ENCODE peak calls at places on chromosomes 16 and 17, in ten cellular contexts. K is mesenchymal stem cell; N is Caco-2; O is fibroblast of lung; D is upper lobe of left lung; C is cardiac muscle cell; T is tibial artery; M is prostate gland; Q is aorta; A is CD4-positive, alpha-beta memory T cell. B is an unnamed sample. For H3K4me1, the result is how much of the 10 kb centered on the place peaks cover.

GRCh38 chr17:75065562-75066151 is 18.6 kb downstream of the KCTD2 start:
- DNase-seq in K (peak), N (no peak), O (peak), D (no peak), C (no peak), T (no peak), M (no peak), Q (no peak), A (no peak), B (no peak)

GRCh38 chr17:40582328-40582901 is 17.1 kb upstream of the CCR7 start:
- DNase-seq in K (no peak), N (no peak), O (no peak), D (peak), C (no peak), T (no peak), M (peak), Q (peak), A (peak), B (no peak)

GRCh38 chr16:17101646-17102045 is 369.1 kb downstream of the XYLT1 start:
- DNase-seq in K (no peak), N (peak), O (peak), D (no peak), C (no peak), T (no peak), M (no peak), Q (no peak), A (no peak), B (no peak)

GRCh38 chr17:67532326-67532871 is 155.3 kb downstream of the PITPNC1 start:
- DNase-seq in K (no peak), N (no peak), O (no peak), D (no peak), C (no peak), T (no peak), M (peak), Q (no peak), A (no peak), B (no peak)

GRCh38 chr17:78988152-78988551 is 8.4 kb upstream of the LGALS3BP start:
- DNase-seq in K (no peak), N (no peak), O (no peak), D (no peak), C (peak), T (no peak), M (no peak), Q (no peak), A (no peak), B (no peak)

GRCh38 chr17:34275881-34276280 is 5.9 kb downstream of the CCL7 start:
- DNase-seq in K (peak), N (no peak), O (peak), D (no peak), C (peak), T (no peak), M (no peak), Q (no peak), A (no peak), B (peak)

GRCh38 chr17:17152385-17152784 is 53.7 kb downstream of the PLD6 start:
- DNase-seq in K (no peak), N (no peak), O (peak), D (no peak), C (peak), T (no peak), M (no peak), Q (no peak), A (no peak), B (peak)

GRCh38 chr16:85556456-85557082 is 56.6 kb upstream of the GSE1 start:
- DNase-seq in K (peak), N (peak), O (peak), D (peak), C (peak), T (peak), M (peak), Q (peak), A (peak), B (peak)

GRCh38 chr16:75494696-75495601 is at the start of gene CHST6:
- DNase-seq in K (peak), N (peak), O (peak), D (peak), C (peak), T (no peak), M (no peak), Q (peak), A (no peak), B (peak)

GRCh38 chr17:66627985-66628384 is 206.9 kb upstream of the CACNG5 start:
- DNase-seq in K (no peak), N (no peak), O (peak), D (no peak), C (peak), T (no peak), M (no peak), Q (no peak), A (no peak), B (no peak)

GRCh38 chr17:32882734-32883133 is 5.8 kb upstream of the MYO1D start:
- DNase-seq in K (peak), N (no peak), O (peak), D (no peak), C (no peak), T (no peak), M (no peak), Q (no peak), A (no peak), B (no peak)

DNA sequence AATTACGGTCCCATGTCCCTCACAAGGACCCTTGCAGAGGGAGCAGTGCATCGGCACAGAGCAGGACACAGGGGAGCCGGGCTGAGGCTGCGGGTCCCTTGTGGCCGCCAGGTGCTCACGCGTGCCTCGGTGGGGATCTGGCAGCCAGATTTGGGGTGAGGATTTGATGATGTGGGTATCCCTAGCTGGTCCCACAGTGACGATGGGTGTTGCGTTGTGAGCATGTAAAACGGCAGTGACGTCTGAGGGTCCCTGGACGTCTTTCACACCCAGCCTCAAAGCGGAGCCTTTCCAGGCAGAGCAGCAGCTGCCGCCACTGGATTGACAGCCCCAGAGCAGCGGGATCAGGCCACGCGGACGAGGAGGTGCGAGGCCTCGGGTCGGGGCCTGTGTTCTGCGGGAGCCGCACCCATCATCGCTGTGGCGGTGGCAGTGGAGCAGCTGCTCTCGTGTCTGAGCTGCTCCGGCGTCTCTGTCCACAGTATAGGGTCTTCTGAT is 54.6 kb downstream of the WDR45B start:
- DNase-seq in K (no peak), N (no peak), O (no peak), D (peak), C (peak), T (no peak), M (no peak), Q (no peak), A (no peak), B (no peak)
- H3K4me1 ChIP-seq in K (under half), N (under half), O (under half), D (under half), C (under half), T (under half), M (under half), Q (under half), A (under half), B (under half)

DNA sequence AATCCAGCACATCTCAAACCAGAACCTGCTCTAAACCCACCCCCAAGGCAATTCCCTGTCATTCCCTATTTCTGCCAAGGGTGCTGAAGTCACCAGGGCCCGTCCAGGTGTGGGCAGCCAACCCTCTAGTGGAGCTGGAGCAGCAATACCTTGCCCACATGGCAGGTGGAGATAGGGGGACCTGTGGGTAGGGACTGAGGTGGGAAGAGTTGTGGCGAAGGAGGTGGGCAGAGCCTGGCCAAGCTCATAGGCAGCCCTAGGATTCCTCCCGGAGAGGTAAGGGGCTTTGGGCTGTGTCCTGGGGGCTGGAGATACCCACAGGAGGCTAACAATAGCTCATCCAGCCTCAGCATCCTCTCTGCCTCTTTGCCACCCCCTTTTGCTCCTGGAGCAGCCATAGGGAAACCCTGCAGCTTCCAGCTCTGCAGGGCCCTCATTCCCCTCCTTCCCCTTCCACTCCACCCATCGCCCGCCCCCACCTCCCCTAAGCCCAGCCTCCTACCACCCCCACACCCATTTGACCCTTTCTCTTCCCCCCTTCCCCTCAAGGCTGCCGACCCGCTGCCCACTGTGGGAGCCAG is 30.4 kb upstream of the CRHR1 start:
- DNase-seq in K (no peak), N (no peak), O (no peak), D (peak), C (no peak), T (no peak), M (no peak), Q (no peak), A (no peak), B (no peak)
- H3K4me1 ChIP-seq in K (under half), N (under half), O (under half), D (under half), C (under half), T (under half), M (under half), Q (under half), A (under half), B (under half)

GRCh38 chr16:73017321-73017720 is 30.6 kb downstream of the ZFHX3 start:
- DNase-seq in K (no peak), N (no peak), O (no peak), D (no peak), C (no peak), T (no peak), M (no peak), Q (no peak), A (no peak), B (no peak)

GRCh38 chr16:73015612-73016487 is 32.1 kb downstream of the ZFHX3 start:
- DNase-seq in K (no peak), N (no peak), O (no peak), D (peak), C (no peak), T (no peak), M (peak), Q (peak), A (no peak), B (no peak)

GRCh38 chr16:73018796-73019455 is 29.0 kb downstream of the ZFHX3 start:
- DNase-seq in K (no peak), N (no peak), O (no peak), D (peak), C (no peak), T (no peak), M (no peak), Q (no peak), A (no peak), B (no peak)

GRCh38 chr16:73014768-73015167 is 33.2 kb downstream of the ZFHX3 start:
- DNase-seq in K (no peak), N (no peak), O (no peak), D (no peak), C (no peak), T (no peak), M (no peak), Q (no peak), A (no peak), B (no peak)

GRCh38 chr16:73016488-73016830 is 31.5 kb downstream of the ZFHX3 start:
- DNase-seq in K (no peak), N (no peak), O (no peak), D (no peak), C (no peak), T (no peak), M (no peak), Q (no peak), A (no peak), B (no peak)
- H3K4me1 ChIP-seq in K (under half), N (under half), O (under half), D (under half), C (under half), T (half or more), M (under half), Q (under half), A (under half), B (under half)

DNA sequence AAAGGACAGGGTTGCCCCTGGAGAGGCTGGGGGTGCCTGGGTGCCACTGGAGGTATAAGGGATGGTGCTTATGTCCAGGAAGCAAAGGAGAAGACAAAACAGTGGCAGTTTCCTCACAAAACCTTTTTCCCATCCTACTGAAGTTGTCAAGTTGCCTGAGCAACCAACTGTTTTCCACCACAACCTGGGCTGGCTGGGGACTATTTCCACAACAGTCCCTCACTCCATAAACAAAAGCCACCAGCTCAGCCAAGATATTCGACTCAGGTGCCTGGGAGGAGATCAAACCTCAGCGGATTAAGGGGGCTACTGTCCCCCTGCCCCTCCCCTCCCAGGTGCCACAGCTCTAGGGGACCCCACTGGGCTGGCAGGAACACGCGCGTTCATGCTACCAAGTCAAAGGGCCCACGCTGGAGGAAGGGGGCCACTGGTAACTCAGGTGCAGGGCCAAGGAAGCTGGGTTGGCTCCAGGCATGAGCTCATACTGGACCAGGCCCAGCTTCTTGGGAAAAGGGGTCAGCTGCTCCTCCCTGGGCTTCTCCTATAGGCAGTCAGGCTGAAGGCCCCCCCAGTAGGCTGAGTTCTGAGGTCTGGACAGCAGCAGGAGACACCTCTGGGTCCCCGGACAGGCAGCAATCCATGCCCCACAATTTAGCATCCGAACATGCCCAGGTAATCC is 45.7 kb upstream of the MRPS23 start:
- DNase-seq in K (peak), N (no peak), O (no peak), D (no peak), C (no peak), T (no peak), M (no peak), Q (no peak), A (no peak), B (no peak)
- H3K4me1 ChIP-seq in K (half or more), N (half or more), O (under half), D (half or more), C (under half), T (half or more), M (under half), Q (under half), A (under half), B (half or more)

DNA sequence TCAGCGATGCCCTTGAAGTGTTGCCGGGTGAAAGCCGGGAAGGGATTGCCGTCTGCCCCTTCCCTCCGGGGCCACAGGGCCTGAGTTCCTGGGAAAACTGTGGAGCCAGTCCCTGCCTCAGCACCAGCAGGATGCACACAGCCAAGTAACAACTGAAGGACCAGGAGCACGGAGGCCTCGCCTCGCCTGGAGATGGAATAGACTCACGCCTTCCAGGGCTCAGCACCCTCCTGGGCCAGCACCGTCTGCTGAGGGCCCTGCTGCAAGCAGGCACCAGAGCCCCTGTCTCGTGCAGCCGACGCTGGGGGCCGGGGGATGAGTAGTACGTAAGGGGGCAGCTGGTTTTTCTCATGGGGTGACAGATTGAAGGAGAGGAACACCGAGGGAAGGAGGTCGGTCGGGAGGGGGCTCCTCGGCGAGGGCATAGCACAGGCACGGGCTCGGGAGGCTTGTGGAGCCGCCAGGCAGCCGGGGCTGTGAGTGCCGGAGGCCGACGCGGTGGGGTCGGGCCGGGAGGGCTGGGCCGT is 6.4 kb downstream of the CBFA2T3 start:
- DNase-seq in K (no peak), N (no peak), O (no peak), D (peak), C (no peak), T (no peak), M (no peak), Q (no peak), A (no peak), B (no peak)
- H3K4me1 ChIP-seq in K (under half), N (under half), O (under half), D (under half), C (under half), T (under half), M (under half), Q (under half), A (under half), B (under half)

DNA sequence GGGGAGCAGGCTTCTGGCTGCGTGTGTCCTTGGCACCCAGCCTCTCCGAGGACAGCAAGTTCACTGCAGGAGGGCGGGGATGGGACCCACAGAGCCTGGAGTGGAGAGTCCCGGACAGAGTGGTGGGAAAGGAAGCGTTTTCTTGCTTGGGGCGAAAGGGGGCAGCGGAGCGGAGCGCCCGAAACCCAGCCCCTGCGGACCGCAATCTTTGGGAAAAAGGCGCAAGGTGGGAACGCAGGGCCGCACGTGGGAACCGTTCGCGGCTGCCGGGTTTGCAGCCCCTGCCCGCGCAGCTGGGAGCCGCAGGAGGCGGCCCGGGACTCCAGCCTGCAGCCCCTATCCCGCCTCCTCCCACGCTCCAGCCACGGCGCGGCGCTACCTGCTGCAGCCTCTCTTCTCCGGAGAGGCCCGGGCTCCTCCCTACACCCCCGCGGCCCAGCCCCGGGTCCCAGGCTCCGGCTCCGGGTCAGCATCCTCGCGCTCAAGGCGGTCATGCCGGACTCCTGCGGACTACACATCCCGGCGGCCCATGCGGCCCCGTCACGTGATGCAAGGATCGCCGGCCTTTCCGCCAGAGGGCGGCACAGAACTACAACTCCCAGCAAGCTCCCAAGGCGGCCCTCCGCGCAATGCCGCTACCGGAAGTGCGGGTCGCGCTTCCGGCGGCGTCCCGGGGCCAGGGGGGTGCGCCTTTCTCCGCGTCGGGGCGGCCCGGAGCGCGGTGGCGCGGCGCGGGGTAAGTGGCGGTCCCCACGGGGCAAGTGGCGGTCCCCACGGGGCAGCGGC is at the start of the genes NTHL1 and TSC2:
- DNase-seq in K (peak), N (peak), O (peak), D (peak), C (peak), T (peak), M (peak), Q (peak), A (peak), B (peak)
- H3K4me1 ChIP-seq in K (under half), N (under half), O (under half), D (half or more), C (under half), T (half or more), M (under half), Q (under half), A (under half), B (under half)

DNA sequence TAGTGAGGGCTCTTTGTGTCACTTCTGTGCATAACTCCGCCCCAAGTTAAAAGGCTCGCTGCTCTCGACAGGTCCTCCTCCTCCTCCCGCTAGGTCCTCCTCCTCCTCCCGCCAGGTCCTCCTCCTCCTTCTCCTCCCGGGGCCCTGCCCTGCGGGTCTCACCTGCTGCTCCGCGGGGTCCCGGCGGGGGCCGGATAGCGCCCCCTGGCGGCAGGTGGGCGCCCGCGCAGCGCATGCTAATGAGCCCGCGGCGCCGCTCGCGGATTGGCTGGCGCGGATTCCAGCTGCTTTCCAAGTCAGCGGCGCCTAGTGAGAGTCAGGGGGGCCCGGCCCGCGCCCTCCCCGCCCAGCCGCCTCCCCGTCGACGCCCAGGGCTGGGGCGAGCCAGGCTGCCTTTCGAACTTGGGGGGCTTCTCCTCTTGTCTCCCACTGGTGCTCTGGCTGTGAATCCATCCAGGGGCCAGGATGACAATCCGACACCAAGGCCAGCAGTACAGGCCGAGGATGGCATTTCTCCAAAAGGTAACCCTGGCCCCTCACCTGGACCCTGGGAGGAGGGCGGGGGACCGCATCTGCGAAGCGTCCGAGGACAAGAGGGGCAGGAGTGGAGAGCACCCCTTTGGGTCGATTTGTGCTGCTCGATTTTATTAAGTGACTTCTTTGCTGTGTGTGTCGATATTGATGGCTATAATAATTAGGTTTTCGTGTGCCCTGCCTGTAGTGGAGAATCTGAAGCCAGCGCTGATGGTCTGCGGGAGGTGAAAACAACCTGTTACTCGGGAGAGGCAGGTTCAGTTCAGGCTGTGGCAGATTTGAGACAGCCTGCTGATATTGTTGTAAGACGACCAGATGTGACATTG is at the start of gene RGS9:
- DNase-seq in K (peak), N (peak), O (peak), D (peak), C (peak), T (peak), M (peak), Q (peak), A (peak), B (peak)
- H3K4me1 ChIP-seq in K (under half), N (under half), O (under half), D (under half), C (under half), T (under half), M (under half), Q (under half), A (under half), B (under half)

GRCh38 chr17:18181358-18181757 is 2.3 kb upstream of the ALKBH5 start:
- DNase-seq in K (no peak), N (no peak), O (peak), D (no peak), C (no peak), T (no peak), M (no peak), Q (no peak), A (no peak), B (no peak)

GRCh38 chr17:18183334-18184142 is at the start of gene ALKBH5:
- DNase-seq in K (peak), N (peak), O (peak), D (peak), C (peak), T (peak), M (peak), Q (peak), A (peak), B (peak)

GRCh38 chr17:18184143-18185007 is 747 bp downstream of the ALKBH5 start:
- DNase-seq in K (peak), N (peak), O (peak), D (peak), C (peak), T (peak), M (peak), Q (peak), A (peak), B (peak)

GRCh38 chr17:18182190-18182977 is 1.2 kb upstream of the ALKBH5 start:
- DNase-seq in K (no peak), N (no peak), O (no peak), D (no peak), C (peak), T (peak), M (peak), Q (peak), A (no peak), B (peak)

GRCh38 chr17:18182978-18183333 is 672 bp upstream of the ALKBH5 start:
- DNase-seq in K (peak), N (peak), O (peak), D (peak), C (peak), T (peak), M (peak), Q (peak), A (peak), B (no peak)
- H3K4me1 ChIP-seq in K (under half), N (under half), O (under half), D (under half), C (under half), T (under half), M (under half), Q (under half), A (under half), B (under half)

B was measured in SJSA1.